ENCODE peak calls at places on chromosomes 11 and 22, in eight cellular contexts. Z, R, M, W, U, O, A and G are unnamed samples.

GRCh38 chr11:115112779-115113178 is 391.4 kb downstream of the CADM1 start:
- DNase-seq in O (no peak), M (no peak), W (no peak), A (no peak), R (no peak), Z (no peak), U (no peak), G (no peak)

GRCh38 chr11:35142481-35143207 is 3.7 kb downstream of the CD44 start:
- DNase-seq in U (no peak), M (no peak), A (peak; percentile 32), W (no peak), O (no peak), Z (peak; percentile 19), R (peak; percentile 82), G (no peak)

GRCh38 chr22:21945453-21946261 is 7.0 kb downstream of the PPM1F start:
- DNase-seq in Z (no peak), U (no peak), A (no peak), W (peak; percentile 21), M (no peak), R (no peak), O (no peak), G (peak; percentile 80)

GRCh38 chr11:22449441-22449840 is 111.3 kb downstream of the SLC17A6 start:
- DNase-seq in R (peak; percentile 51), A (no peak), W (no peak), U (no peak), O (no peak), M (no peak), Z (no peak), G (no peak)

GRCh38 chr11:115613986-115614625 is 109.9 kb upstream of the CADM1 start:
- DNase-seq in O (no peak), M (no peak), U (no peak), A (no peak), R (peak; percentile 90), Z (no peak), W (no peak), G (no peak)

GRCh38 chr11:75775056-75775455 is 6.5 kb downstream of the DGAT2 start:
- DNase-seq in R (no peak), M (no peak), O (no peak), Z (no peak), W (no peak), U (no peak), A (no peak), G (no peak)

GRCh38 chr11:47477323-47477722 is 28.4 kb upstream of the RAPSN start:
- DNase-seq in W (no peak), A (peak; percentile 65), R (peak; percentile 69), U (no peak), Z (no peak), M (no peak), O (no peak), G (no peak)

GRCh38 chr11:57426754-57427691 is at the start of gene SLC43A3:
- DNase-seq in U (no peak), Z (peak; percentile 89), O (peak; percentile 76), R (peak; percentile 82), A (peak; percentile 83), M (peak; percentile 86), W (peak; percentile 78), G (peak; percentile 89)

GRCh38 chr11:121112498-121113455 is 11.7 kb downstream of the TECTA start:
- DNase-seq in O (peak; percentile 64), W (peak; percentile 76), R (peak; percentile 82), M (peak; percentile 75), Z (peak; percentile 22), A (peak; percentile 67), U (peak; percentile 35), G (peak; percentile 70)

GRCh38 chr22:23071163-23072034 is 1.1 kb downstream of the GNAZ start:
- DNase-seq in A (no peak), U (no peak), Z (peak; percentile 56), O (no peak), W (peak; percentile 20), R (no peak), M (peak; percentile 20), G (peak; percentile 51)

GRCh38 chr11:32420937-32421532 is 14.3 kb downstream of the WT1 start:
- DNase-seq in R (no peak), Z (peak; percentile 33), W (peak; percentile 55), M (no peak), U (no peak), A (peak; percentile 34), O (no peak), G (no peak)

GRCh38 chr11:7484645-7485044 is 661 bp upstream of the OLFML1 start:
- DNase-seq in A (no peak), M (no peak), R (no peak), Z (no peak), O (no peak), U (no peak), W (no peak), G (no peak)

GRCh38 chr11:11607772-11608171 is 14.0 kb downstream of the GALNT18 start:
- DNase-seq in W (no peak), M (no peak), R (no peak), Z (no peak), O (no peak), A (no peak), U (no peak), G (no peak)

GRCh38 chr22:36065775-36066544 is 37.3 kb upstream of the RBFOX2 start:
- DNase-seq in M (peak; percentile 89), U (peak; percentile 91), R (peak; percentile 92), W (peak; percentile 92), A (peak; percentile 86), O (peak; percentile 88), Z (peak; percentile 83), G (peak; percentile 97)
- TF ChIP-seq POLR2A in M (no peak), U (no peak), R (no peak), W (peak; percentile 32), A (no peak), O (no peak), Z (peak; percentile 57), G (peak; percentile 76)

DNA sequence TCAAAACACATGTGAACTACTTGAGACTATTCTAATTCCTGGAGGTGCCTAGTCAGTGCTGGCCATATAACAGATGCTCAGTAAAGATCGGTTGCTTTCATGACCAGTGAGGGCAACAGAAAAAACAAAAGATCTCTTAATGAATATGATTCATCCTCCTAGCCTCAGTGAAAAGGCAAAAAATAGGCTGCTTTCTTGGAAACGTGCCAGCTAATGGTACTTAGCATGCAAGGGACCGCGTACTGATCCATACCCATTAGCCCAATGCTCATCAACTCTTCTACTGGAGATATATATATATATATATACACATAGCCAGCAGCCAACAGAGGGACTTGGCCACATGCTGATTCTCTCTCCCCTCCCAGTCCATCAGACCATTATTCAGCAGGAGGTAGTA is 320.5 kb downstream of the KIRREL3 start:
- DNase-seq in W (no peak), M (no peak), R (peak; percentile 29), Z (peak; percentile 14), U (no peak), A (no peak), O (no peak), G (no peak)
- TF ChIP-seq POLR2A in W (no peak), M (no peak), R (no peak), Z (no peak), U (no peak), A (no peak), O (no peak), G (no peak)

GRCh38 chr22:38294193-38294592 is 21.4 kb upstream of the TMEM184B start:
- DNase-seq in M (no peak), O (no peak), R (no peak), Z (no peak), W (no peak), U (no peak), A (no peak), G (no peak)

GRCh38 chr22:38295339-38295738 is 21.9 kb downstream of the CSNK1E start:
- DNase-seq in U (no peak), Z (no peak), O (no peak), M (no peak), R (no peak), W (no peak), A (no peak), G (no peak)

GRCh38 chr22:38296372-38296771 is 20.9 kb downstream of the CSNK1E start:
- DNase-seq in Z (no peak), O (no peak), A (no peak), R (no peak), W (no peak), U (no peak), M (no peak), G (no peak)

GRCh38 chr22:38298312-38299000 is 18.8 kb downstream of the CSNK1E start:
- DNase-seq in M (no peak), R (peak; percentile 88), W (no peak), U (peak; percentile 58), O (no peak), A (peak; percentile 49), Z (no peak), G (no peak)

GRCh38 chr22:38295863-38296262 is 21.4 kb downstream of the CSNK1E start:
- DNase-seq in O (no peak), U (no peak), R (no peak), A (no peak), M (no peak), Z (no peak), W (no peak), G (no peak)
- TF ChIP-seq POLR2A in O (no peak), U (no peak), R (no peak), A (no peak), M (no peak), Z (no peak), W (no peak), G (no peak)

GRCh38 chr11:103633037-103633788 is 403.2 kb upstream of the DDI1 start:
- DNase-seq in O (no peak), U (no peak), A (no peak), W (no peak), R (peak; percentile 59), M (no peak), Z (no peak), G (no peak)

GRCh38 chr11:103637250-103637649 is 399.2 kb upstream of the DDI1 start:
- DNase-seq in M (no peak), A (no peak), U (no peak), O (no peak), Z (no peak), W (no peak), R (peak; percentile 55), G (no peak)

GRCh38 chr11:103631841-103632240 is 404.6 kb upstream of the DDI1 start:
- DNase-seq in M (no peak), O (no peak), Z (no peak), U (no peak), R (no peak), W (no peak), A (no peak), G (no peak)

GRCh38 chr11:103636232-103636631 is 400.2 kb upstream of the DDI1 start:
- DNase-seq in O (no peak), R (no peak), M (no peak), Z (no peak), W (no peak), U (no peak), A (no peak), G (no peak)

DNA sequence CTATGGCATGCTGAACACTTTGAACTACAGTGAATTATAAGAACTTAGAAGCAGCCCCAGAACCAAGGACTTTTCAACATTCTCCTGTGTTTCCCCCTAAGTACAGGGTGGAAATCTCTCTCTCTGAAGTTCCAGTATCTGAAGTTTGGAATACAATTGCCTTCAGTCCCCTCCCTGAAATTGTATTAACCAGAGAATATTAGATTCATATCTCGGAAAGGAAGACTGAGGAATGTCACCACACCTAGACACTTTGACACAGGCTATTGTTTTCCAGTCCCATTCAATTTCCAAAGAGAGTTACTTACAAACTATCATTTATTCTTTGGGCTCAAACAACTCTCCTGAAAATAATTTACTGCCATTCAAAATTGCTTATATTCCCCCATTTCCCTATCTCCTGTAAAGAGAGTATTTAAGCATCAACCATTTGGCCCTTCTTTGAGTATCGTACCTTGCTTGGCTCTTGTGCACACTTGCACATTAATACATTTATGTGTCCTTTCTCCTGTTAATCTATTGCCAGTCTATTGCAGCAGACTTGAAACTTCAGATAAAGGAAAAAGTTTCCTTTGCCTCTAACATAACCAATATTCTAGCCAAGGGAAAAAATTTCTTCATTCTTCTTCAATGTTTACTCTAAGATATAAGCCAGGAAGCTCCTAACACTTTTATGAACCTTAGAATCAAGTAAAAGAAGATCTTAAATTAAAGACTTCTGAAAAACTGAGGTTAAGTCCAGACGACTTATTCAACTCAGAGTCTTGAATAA is 402.4 kb upstream of the DDI1 start:
- DNase-seq in O (no peak), R (no peak), W (no peak), A (no peak), U (no peak), Z (no peak), M (no peak), G (no peak)
- TF ChIP-seq POLR2A in O (no peak), R (no peak), W (no peak), A (no peak), U (no peak), Z (no peak), M (no peak), G (no peak)